ENCODE peak calls at places on chromosomes 12 and 14, in four cellular contexts. One of them, this sample, is unnamed.

GRCh38 chr12:69977991-69978390 is 153.0 kb downstream of the MYRFL start:
- DNase-seq in HuH-7.5: no peak
- DNase-seq in NCI-H1436: no peak
- DNase-seq in neural crest cell: no peak
- DNase-seq in this sample: no peak

GRCh38 chr14:50726372-50727107 is 58.4 kb upstream of the SAV1 start:
- DNase-seq in HuH-7.5: no peak
- DNase-seq in NCI-H1436: no peak
- DNase-seq in neural crest cell: no peak
- DNase-seq in this sample: no peak

GRCh38 chr14:71555654-71556559 is 376.3 kb upstream of the RGS6 start:
- DNase-seq in HuH-7.5: no peak
- DNase-seq in NCI-H1436: no peak
- DNase-seq in neural crest cell: no peak
- DNase-seq in this sample: no peak

GRCh38 chr12:115597157-115597712 is 680.3 kb downstream of the MED13L start:
- DNase-seq in HuH-7.5: no peak
- DNase-seq in NCI-H1436: no peak
- DNase-seq in neural crest cell: no peak
- DNase-seq in this sample: no peak

GRCh38 chr14:67574806-67575205 is 25.3 kb downstream of the PIGH start:
- DNase-seq in HuH-7.5: no peak
- DNase-seq in NCI-H1436: no peak
- DNase-seq in neural crest cell: no peak
- DNase-seq in this sample: no peak

GRCh38 chr14:78425332-78425731 is 255.2 kb downstream of the NRXN3 start:
- DNase-seq in HuH-7.5: no peak
- DNase-seq in NCI-H1436: no peak
- DNase-seq in neural crest cell: no peak
- DNase-seq in this sample: no peak

GRCh38 chr12:117124421-117125274 is 25.4 kb upstream of the TESC start:
- DNase-seq in HuH-7.5: no peak
- DNase-seq in NCI-H1436: no peak
- DNase-seq in neural crest cell: no peak
- DNase-seq in this sample: no peak

GRCh38 chr12:82326905-82327503 is 31.2 kb downstream of the CCDC59 start:
- DNase-seq in HuH-7.5: no peak
- DNase-seq in NCI-H1436: peak; percentile 8
- DNase-seq in neural crest cell: no peak
- DNase-seq in this sample: peak; percentile 40

GRCh38 chr14:54567634-54568561 is 970 bp downstream of the SAMD4A start:
- DNase-seq in HuH-7.5: peak; percentile 37
- DNase-seq in NCI-H1436: no peak
- DNase-seq in neural crest cell: peak; percentile 46
- DNase-seq in this sample: peak; percentile 47

This sample was measured in NCI-H2227 treated with DMSO at 0.1 percent for 48 hours.